ENCODE peak calls at places on chromosomes 7 and 10, in six cellular contexts. I, R, X, M, Q and Z are unnamed samples.
A peak's percentile ranks its signal among the peaks of the same experiment; 100 is the strongest.

GRCh38 chr7:20316706-20317105 is 14.0 kb upstream of the ITGB8 start:
- DNase-seq in Q (no peak), X (no peak), R (no peak), M (no peak), I (no peak), Z (no peak)

GRCh38 chr10:16867556-16867955 is 50.3 kb upstream of the RSU1 start:
- DNase-seq in X (no peak), M (no peak), R (no peak), I (peak; percentile 38), Q (no peak), Z (no peak)

GRCh38 chr10:23981520-23982309 is 227.2 kb upstream of the KIAA1217 start:
- DNase-seq in X (no peak), M (no peak), I (peak; percentile 13), R (no peak), Q (no peak), Z (no peak)

GRCh38 chr10:71038234-71038633 is 149.9 kb upstream of the PCBD1 start:
- DNase-seq in Q (no peak), R (no peak), M (no peak), I (no peak), X (no peak), Z (peak; percentile 27)

GRCh38 chr10:43854042-43854441 is 205.4 kb upstream of the ZNF32 start:
- DNase-seq in R (no peak), Q (no peak), M (peak; percentile 16), I (peak; percentile 78), X (no peak), Z (no peak)

GRCh38 chr10:27998954-27999275 is at the start of gene ODAD2:
- DNase-seq in I (no peak), R (no peak), X (no peak), Q (no peak), M (peak; percentile 9), Z (no peak)

GRCh38 chr10:7945469-7946187 is 108.9 kb upstream of the GATA3 start:
- DNase-seq in R (no peak), M (peak; percentile 4), X (no peak), Q (no peak), I (peak; percentile 59), Z (no peak)

GRCh38 chr10:80161321-80162084 is 29.0 kb downstream of the PLAC9 start:
- DNase-seq in X (no peak), M (no peak), I (no peak), Q (no peak), R (no peak), Z (peak; percentile 44)

GRCh38 chr7:84624527-84624926 is 429.9 kb upstream of the SEMA3A start:
- DNase-seq in R (no peak), X (no peak), I (no peak), M (no peak), Q (no peak), Z (no peak)

GRCh38 chr7:92255308-92255707 is 9.5 kb downstream of the ANKIB1 start:
- DNase-seq in Q (no peak), I (peak; percentile 50), M (no peak), X (no peak), R (no peak), Z (peak; percentile 43)

GRCh38 chr7:92251181-92251580 is 5.4 kb downstream of the ANKIB1 start:
- DNase-seq in I (peak; percentile 69), R (no peak), Q (no peak), M (no peak), X (no peak), Z (no peak)

GRCh38 chr7:92253251-92253650 is 7.5 kb downstream of the ANKIB1 start:
- DNase-seq in X (no peak), I (no peak), R (no peak), Q (no peak), M (no peak), Z (no peak)

GRCh38 chr7:92246363-92247101 is 758 bp downstream of the ANKIB1 start:
- DNase-seq in Q (no peak), M (peak; percentile 31), X (no peak), I (peak; percentile 38), R (peak; percentile 53), Z (no peak)

GRCh38 chr7:92250603-92251002 is 4.8 kb downstream of the ANKIB1 start:
- DNase-seq in Q (no peak), I (no peak), X (no peak), M (no peak), R (no peak), Z (no peak)
- H3K27ac ChIP-seq in Q (no peak overlapping the region), I (no peak overlapping the region), X (peak overlapping the region; percentile 45), M (no peak overlapping the region), R (no peak overlapping the region), Z (no peak overlapping the region)

GRCh38 chr7:66452165-66452564 is 176.5 kb upstream of the KCTD7 start:
- DNase-seq in R (no peak), X (no peak), M (no peak), I (no peak), Q (no peak), Z (no peak)

GRCh38 chr7:66454600-66455225 is 174.0 kb upstream of the KCTD7 start:
- DNase-seq in R (no peak), Q (no peak), X (no peak), I (no peak), M (no peak), Z (no peak)
- H3K27ac ChIP-seq in R (no peak overlapping the region), Q (no peak overlapping the region), X (no peak overlapping the region), I (no peak overlapping the region), M (no peak overlapping the region), Z (no peak overlapping the region)

DNA sequence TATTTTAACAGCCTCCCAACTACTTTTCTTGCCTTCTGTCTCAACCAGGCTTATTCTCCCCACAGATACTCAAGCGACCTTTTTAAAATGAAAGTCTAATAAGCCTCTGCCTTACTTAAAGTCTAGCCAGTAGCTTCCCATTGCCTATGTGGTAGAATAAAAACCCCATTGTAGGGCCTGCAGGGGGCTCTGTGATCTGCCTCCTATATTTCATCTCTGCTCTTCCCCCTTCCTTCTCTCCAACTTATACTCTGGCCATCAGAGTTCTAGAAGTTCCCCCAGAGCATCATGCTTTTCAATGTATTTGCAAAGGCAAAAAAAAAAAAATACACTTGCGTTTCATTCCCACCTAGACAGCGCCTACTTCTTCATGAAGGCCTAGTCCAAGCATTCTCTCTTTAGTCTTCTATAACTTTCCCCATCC is 167.7 kb upstream of the ADO start:
- DNase-seq in X (no peak), R (no peak), M (no peak), Q (no peak), I (no peak), Z (no peak)
- H3K27ac ChIP-seq in X (no peak overlapping the region), R (peak overlapping the region; percentile 48), M (no peak overlapping the region), Q (peak overlapping the region; percentile 31), I (no peak overlapping the region), Z (no peak overlapping the region)

GRCh38 chr10:90999512-91000172 is 78.8 kb upstream of the ANKRD1 start:
- DNase-seq in Q (no peak), X (no peak), I (no peak), M (no peak), R (no peak), Z (no peak)

GRCh38 chr10:90997670-90998069 is 76.8 kb upstream of the ANKRD1 start:
- DNase-seq in X (no peak), I (no peak), Q (no peak), M (no peak), R (no peak), Z (no peak)

GRCh38 chr10:91000985-91001384 is 80.1 kb upstream of the ANKRD1 start:
- DNase-seq in X (no peak), I (no peak), R (no peak), Q (no peak), M (no peak), Z (no peak)

GRCh38 chr10:90998733-90999511 is 78.0 kb upstream of the ANKRD1 start:
- DNase-seq in X (no peak), R (no peak), I (no peak), Q (no peak), M (no peak), Z (no peak)

GRCh38 chr10:91000470-91000869 is 79.6 kb upstream of the ANKRD1 start:
- DNase-seq in Q (no peak), I (no peak), X (no peak), M (no peak), R (no peak), Z (no peak)
- H3K27ac ChIP-seq in Q (no peak overlapping the region), I (no peak overlapping the region), X (no peak overlapping the region), M (no peak overlapping the region), R (peak overlapping the region; percentile 63), Z (no peak overlapping the region)

GRCh38 chr7:18040196-18040595 is 12.6 kb upstream of the PRPS1L1 start:
- DNase-seq in M (no peak), Q (no peak), R (no peak), X (no peak), I (peak; percentile 45), Z (no peak)
- H3K27ac ChIP-seq in M (no peak overlapping the region), Q (no peak overlapping the region), R (no peak overlapping the region), X (no peak overlapping the region), I (no peak overlapping the region), Z (no peak overlapping the region)